ENCODE peak calls at places on chromosomes 16 and 17, in four cellular contexts. One of them, this sample, is unnamed.

GRCh38 chr17:47831934-47832327 is 461 bp downstream of the LRRC46 start:
- DNase-seq in GM04503: no peak
- DNase-seq in posterior cingulate gyrus: no peak
- DNase-seq in WTC11: no peak
- DNase-seq in this sample: no peak

GRCh38 chr16:67537270-67537635 is 8.6 kb downstream of the RIPOR1 start:
- DNase-seq in GM04503: no peak
- DNase-seq in posterior cingulate gyrus: no peak
- DNase-seq in WTC11: peak
- DNase-seq in this sample: peak

GRCh38 chr17:80997471-80998387 is 6.1 kb downstream of the CHMP6 start:
- DNase-seq in GM04503: no peak
- DNase-seq in posterior cingulate gyrus: no peak
- DNase-seq in WTC11: no peak
- DNase-seq in this sample: peak

GRCh38 chr16:85567101-85567866 is 45.8 kb upstream of the GSE1 start:
- DNase-seq in GM04503: no peak
- DNase-seq in posterior cingulate gyrus: no peak
- DNase-seq in WTC11: no peak
- DNase-seq in this sample: no peak

GRCh38 chr16:56923481-56923880 is 8.5 kb upstream of the HERPUD1 start:
- DNase-seq in GM04503: no peak
- DNase-seq in posterior cingulate gyrus: no peak
- DNase-seq in WTC11: no peak
- DNase-seq in this sample: no peak

GRCh38 chr17:76888661-76889060 is 20.5 kb downstream of the MGAT5B start:
- DNase-seq in GM04503: no peak
- DNase-seq in posterior cingulate gyrus: no peak
- DNase-seq in WTC11: peak
- DNase-seq in this sample: peak

GRCh38 chr16:19696961-19697360 is 21.1 kb downstream of the KNOP1 start:
- DNase-seq in GM04503: no peak
- DNase-seq in posterior cingulate gyrus: no peak
- DNase-seq in WTC11: no peak
- DNase-seq in this sample: no peak

GRCh38 chr16:27235055-27235937 is 32.0 kb downstream of the KDM8 start:
- DNase-seq in GM04503: peak
- DNase-seq in posterior cingulate gyrus: peak
- DNase-seq in WTC11: peak
- DNase-seq in this sample: no peak

GRCh38 chr17:6927290-6927844 is 68.5 kb upstream of the ALOX12 start:
- DNase-seq in GM04503: peak
- DNase-seq in posterior cingulate gyrus: no peak
- DNase-seq in WTC11: no peak
- DNase-seq in this sample: no peak

This sample was measured in ecto neural progenitor cell.